ENCODE peak calls at places on chromosomes 5 and 9, in six cellular contexts. O, C, E, I, U and K are unnamed samples.

GRCh38 chr5:65699338-65699737 is 22.6 kb downstream of the SGTB start:
- DNase-seq in O (no peak), C (no peak), E (no peak), I (no peak), U (peak), K (no peak)

GRCh38 chr5:29796018-29796417 is 1397.5 kb upstream of the CDH6 start:
- DNase-seq in O (no peak), C (no peak), E (no peak), I (no peak), U (no peak), K (no peak)

GRCh38 chr5:89534331-89534730 is 651.3 kb upstream of the MEF2C start:
- DNase-seq in O (no peak), C (peak), E (no peak), I (no peak), U (no peak), K (no peak)

GRCh38 chr9:108634164-108634563 is 221.6 kb downstream of the ACTL7B start:
- DNase-seq in O (no peak), C (peak), E (no peak), I (no peak), U (no peak), K (peak)

GRCh38 chr9:522658-523057 is 308.0 kb downstream of the DOCK8 start:
- DNase-seq in O (no peak), C (no peak), E (no peak), I (no peak), U (no peak), K (no peak)

GRCh38 chr9:136794281-136795026 is 1.7 kb upstream of the CCDC183 start:
- DNase-seq in O (no peak), C (no peak), E (no peak), I (no peak), U (no peak), K (no peak)

GRCh38 chr5:133589286-133589685 is 23.1 kb downstream of the FSTL4 start:
- DNase-seq in O (no peak), C (no peak), E (no peak), I (no peak), U (no peak), K (no peak)

GRCh38 chr9:124285903-124286291 is 28.1 kb downstream of the NEK6 start:
- DNase-seq in O (no peak), C (no peak), E (peak), I (peak), U (peak), K (peak)

GRCh38 chr5:88692979-88693932 is 189.7 kb downstream of the MEF2C start:
- DNase-seq in O (no peak), C (no peak), E (no peak), I (no peak), U (no peak), K (no peak)

GRCh38 chr9:7172445-7173115 is 414.8 kb downstream of the KDM4C start:
- DNase-seq in O (no peak), C (no peak), E (no peak), I (no peak), U (no peak), K (no peak)

GRCh38 chr9:133972041-133972970 is 19.8 kb downstream of the VAV2 start:
- DNase-seq in O (no peak), C (peak), E (no peak), I (no peak), U (no peak), K (peak)

GRCh38 chr5:91150189-91150588 is 232.9 kb downstream of the ARRDC3 start:
- DNase-seq in O (no peak), C (peak), E (no peak), I (no peak), U (no peak), K (no peak)

GRCh38 chr5:93305984-93306383 is 275.0 kb downstream of the NR2F1-AS1 start:
- DNase-seq in O (no peak), C (no peak), E (no peak), I (no peak), U (no peak), K (no peak)

GRCh38 chr5:93307557-93307956 is 273.5 kb downstream of the NR2F1-AS1 start:
- DNase-seq in O (no peak), C (peak), E (no peak), I (no peak), U (no peak), K (no peak)

GRCh38 chr5:93313672-93314071 is 267.3 kb downstream of the NR2F1-AS1 start:
- DNase-seq in O (no peak), C (no peak), E (no peak), I (no peak), U (no peak), K (no peak)

GRCh38 chr5:93311825-93312224 is 269.2 kb downstream of the NR2F1-AS1 start:
- DNase-seq in O (no peak), C (no peak), E (no peak), I (no peak), U (no peak), K (no peak)
- H3K27ac ChIP-seq in O (no peak), C (no peak), E (no peak), I (no peak), U (no peak), K (no peak)

DNA sequence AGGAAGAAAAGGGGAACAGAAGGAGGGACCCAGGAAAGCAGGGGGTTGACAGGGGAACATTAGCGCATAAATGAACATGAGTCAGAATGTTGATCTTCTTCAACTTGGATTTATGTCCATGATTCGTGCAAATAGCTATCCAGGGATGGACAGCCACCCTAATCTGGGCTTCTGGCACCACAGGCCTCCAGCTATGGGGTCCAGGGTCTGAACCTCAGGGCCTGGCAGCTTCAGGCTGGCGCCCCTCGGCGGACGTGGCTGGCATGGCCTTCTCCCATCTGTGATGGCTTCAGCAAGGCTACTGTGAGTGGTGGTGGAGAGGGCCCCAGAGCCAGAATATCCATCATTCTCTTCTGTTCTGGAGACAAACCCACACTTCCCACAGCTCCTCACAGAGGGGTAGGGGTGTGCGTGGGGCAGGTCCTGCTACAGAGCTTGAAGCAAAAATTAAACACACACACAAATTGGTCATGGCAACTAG is 9.5 kb downstream of the GPX3 start:
- DNase-seq in O (no peak), C (no peak), E (peak), I (no peak), U (no peak), K (no peak)
- H3K27ac ChIP-seq in O (no peak), C (no peak), E (peak), I (peak), U (no peak), K (peak)

DNA sequence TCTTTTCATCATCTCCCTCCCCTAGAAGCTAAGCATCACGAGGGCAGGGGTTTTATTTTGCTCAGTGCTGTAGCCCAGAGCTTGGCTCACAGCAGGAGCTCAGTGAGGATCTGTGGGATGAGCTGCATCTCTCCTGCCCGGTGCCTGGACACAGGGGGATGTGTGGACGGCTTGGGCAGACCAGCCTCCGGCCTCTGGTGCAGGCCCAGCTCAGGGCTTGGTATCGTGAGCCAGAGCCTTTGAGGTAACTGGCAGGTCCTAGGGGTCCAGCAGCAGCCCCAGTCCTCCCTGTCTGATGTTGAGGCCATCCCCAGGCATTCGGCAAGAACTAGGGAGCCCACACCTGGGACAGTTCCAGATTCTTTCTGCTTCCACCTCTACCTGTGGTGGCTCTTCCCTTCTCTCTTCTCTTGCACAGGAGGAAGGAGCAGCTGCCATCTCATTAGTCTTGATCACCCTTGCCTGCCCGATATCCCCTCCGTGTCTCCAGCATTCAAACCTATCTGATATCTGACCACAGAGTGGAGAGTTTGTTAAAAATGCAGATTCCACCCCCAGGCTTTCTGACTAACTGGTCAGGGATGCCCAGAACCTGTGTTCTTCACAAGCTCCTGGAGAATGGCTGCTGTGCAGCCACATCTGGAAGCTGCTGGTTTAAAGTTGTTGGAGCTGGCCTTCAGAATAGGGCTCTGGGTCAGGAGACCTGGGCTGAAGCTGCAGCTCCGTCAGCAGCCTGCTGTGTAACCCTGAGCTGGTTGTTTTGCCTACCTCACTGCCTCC is 7.9 kb upstream of the SLC6A7 start:
- DNase-seq in O (no peak), C (no peak), E (no peak), I (no peak), U (no peak), K (no peak)
- H3K27ac ChIP-seq in O (no peak), C (no peak), E (peak), I (no peak), U (no peak), K (peak)

GRCh38 chr5:149762958-149763630 is 33.0 kb downstream of the PPARGC1B start:
- DNase-seq in O (no peak), C (no peak), E (no peak), I (no peak), U (no peak), K (no peak)

GRCh38 chr5:149764086-149764485 is 34.0 kb downstream of the PPARGC1B start:
- DNase-seq in O (no peak), C (no peak), E (no peak), I (no peak), U (no peak), K (no peak)

GRCh38 chr5:149767278-149767550 is 37.1 kb downstream of the PPARGC1B start:
- DNase-seq in O (no peak), C (no peak), E (no peak), I (no peak), U (no peak), K (no peak)

GRCh38 chr5:149766460-149767277 is 36.6 kb downstream of the PPARGC1B start:
- DNase-seq in O (no peak), C (no peak), E (no peak), I (no peak), U (no peak), K (no peak)

GRCh38 chr5:149765932-149766331 is 35.8 kb downstream of the PPARGC1B start:
- DNase-seq in O (no peak), C (no peak), E (no peak), I (no peak), U (no peak), K (no peak)
- H3K27ac ChIP-seq in O (no peak), C (no peak), E (no peak), I (no peak), U (no peak), K (no peak)